ENCODE peak calls at places on chromosomes 1 and 21, in six cellular contexts. X, S, H, Q, D and G are unnamed samples.

GRCh38 chr1:109377698-109378097 is 20.0 kb downstream of the SORT1 start:
- DNase-seq in D (no peak), Q (no peak), S (no peak), H (no peak), X (no peak), G (no peak)

GRCh38 chr1:40267767-40268187 is 9.7 kb downstream of the ZMPSTE24 start:
- DNase-seq in D (peak), H (peak), Q (no peak), S (peak), X (no peak), G (no peak)

GRCh38 chr1:241717975-241718374 is 65.9 kb downstream of the WDR64 start:
- DNase-seq in X (no peak), H (no peak), D (peak), Q (no peak), S (no peak), G (no peak)

GRCh38 chr1:50416150-50416527 is 7.1 kb downstream of the DMRTA2 start:
- DNase-seq in H (no peak), Q (no peak), S (no peak), D (no peak), X (peak), G (no peak)

GRCh38 chr1:9628541-9629444 is 22.7 kb upstream of the PIK3CD start:
- DNase-seq in H (no peak), S (no peak), X (no peak), D (no peak), Q (no peak), G (no peak)

GRCh38 chr1:151825811-151826660 is 5.6 kb downstream of the RORC start:
- DNase-seq in S (no peak), X (peak), Q (peak), H (no peak), D (no peak), G (no peak)

GRCh38 chr1:236802264-236802663 is 7.2 kb downstream of the MTR start:
- DNase-seq in X (no peak), D (no peak), Q (no peak), H (no peak), S (no peak), G (no peak)

GRCh38 chr1:205073511-205073910 is 10.7 kb downstream of the TMEM81 start:
- DNase-seq in Q (no peak), D (peak), X (no peak), S (no peak), H (no peak), G (no peak)

GRCh38 chr1:58430355-58431335 is 115.9 kb downstream of the OMA1 start:
- DNase-seq in X (no peak), H (peak), Q (no peak), D (no peak), S (no peak), G (no peak)

GRCh38 chr1:4624141-4624715 is 30.2 kb upstream of the AJAP1 start:
- DNase-seq in D (no peak), X (no peak), Q (no peak), S (no peak), H (no peak), G (no peak)

GRCh38 chr1:171188388-171189266 is 3.5 kb downstream of the FMO2 start:
- DNase-seq in H (peak), Q (peak), X (peak), D (peak), S (peak), G (peak)

GRCh38 chr1:16012590-16013219 is 5.1 kb downstream of the HSPB7 start:
- DNase-seq in X (peak), Q (peak), D (no peak), H (peak), S (peak), G (peak)

GRCh38 chr1:169484683-169485426 is 889 bp downstream of the SLC19A2 start:
- DNase-seq in D (peak), Q (peak), X (peak), S (peak), H (peak), G (peak)

GRCh38 chr1:67683306-67683705 is 1.7 kb upstream of the GADD45A start:
- DNase-seq in S (peak), Q (no peak), D (peak), X (no peak), H (peak), G (no peak)

GRCh38 chr1:110948038-110948810 is 15.5 kb downstream of the LRIF1 start:
- DNase-seq in Q (no peak), D (peak), H (peak), X (no peak), S (peak), G (no peak)

GRCh38 chr1:9852410-9853301 is 28.9 kb upstream of the CLSTN1 start:
- DNase-seq in D (peak), H (peak), Q (no peak), X (no peak), S (peak), G (no peak)

GRCh38 chr1:201501812-201502510 is 5.0 kb downstream of the CSRP1 start:
- DNase-seq in Q (peak), S (no peak), D (no peak), H (no peak), X (no peak), G (no peak)

GRCh38 chr1:117879284-117879683 is 50.1 kb downstream of the GDAP2 start:
- DNase-seq in Q (no peak), X (no peak), S (no peak), H (no peak), D (no peak), G (no peak)
- H3K4me3 ChIP-seq in Q (no peak), X (no peak), S (no peak), H (no peak), D (no peak), G (no peak)

GRCh38 chr1:226403522-226404034 is 4.3 kb downstream of the PARP1 start:
- DNase-seq in H (peak), X (peak), Q (no peak), D (peak), S (peak), G (no peak)
- H3K4me3 ChIP-seq in H (no peak), X (peak), Q (no peak), D (no peak), S (no peak), G (no peak)

DNA sequence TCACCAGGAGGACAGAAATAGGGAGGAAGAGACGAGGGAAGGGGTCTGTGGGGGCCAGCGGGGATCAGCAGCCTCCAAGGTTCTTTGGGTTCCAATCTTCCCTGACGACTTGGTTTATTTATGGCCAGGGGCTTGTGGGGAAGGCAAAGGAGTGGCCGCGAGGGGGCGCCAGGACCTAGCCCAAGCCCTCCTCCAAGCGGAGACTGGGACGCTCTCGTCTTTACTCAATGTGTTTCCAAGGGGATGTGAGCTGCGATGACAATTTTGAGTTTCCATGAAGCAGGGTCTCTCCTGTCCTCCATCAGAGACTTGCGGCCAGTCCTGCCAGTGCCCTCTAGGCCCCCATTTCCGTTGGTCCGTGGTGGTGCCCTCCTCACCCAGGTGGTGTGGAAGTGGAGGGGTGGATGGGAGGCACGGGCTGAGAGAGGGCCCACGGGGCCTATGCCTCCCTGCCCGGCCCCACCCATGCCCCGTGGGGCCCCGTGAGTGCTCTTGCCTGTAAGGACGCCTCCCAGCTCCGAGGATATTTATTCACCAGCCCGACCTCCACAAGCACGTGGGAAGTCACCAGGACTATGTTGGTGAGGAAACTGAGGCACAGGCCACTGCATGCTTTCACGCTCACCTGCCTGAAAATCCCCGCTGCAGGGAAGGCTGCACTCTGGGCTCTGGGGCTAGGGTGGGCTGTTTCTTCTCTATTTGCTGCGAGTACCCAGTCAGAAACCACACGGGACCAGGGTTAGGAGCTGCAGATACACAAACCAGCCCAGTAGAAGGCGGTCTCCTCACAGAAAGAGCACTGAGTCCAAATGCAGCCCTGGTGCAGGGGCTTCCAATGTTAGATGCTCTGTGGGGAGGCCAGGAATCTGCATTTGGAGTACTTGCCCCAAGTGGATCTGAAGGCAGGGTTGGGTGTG is 26.5 kb downstream of the DMRTB1 start:
- DNase-seq in X (peak), H (peak), Q (peak), D (peak), S (peak), G (peak)
- H3K4me3 ChIP-seq in X (peak), H (no peak), Q (no peak), D (no peak), S (no peak), G (no peak)

DNA sequence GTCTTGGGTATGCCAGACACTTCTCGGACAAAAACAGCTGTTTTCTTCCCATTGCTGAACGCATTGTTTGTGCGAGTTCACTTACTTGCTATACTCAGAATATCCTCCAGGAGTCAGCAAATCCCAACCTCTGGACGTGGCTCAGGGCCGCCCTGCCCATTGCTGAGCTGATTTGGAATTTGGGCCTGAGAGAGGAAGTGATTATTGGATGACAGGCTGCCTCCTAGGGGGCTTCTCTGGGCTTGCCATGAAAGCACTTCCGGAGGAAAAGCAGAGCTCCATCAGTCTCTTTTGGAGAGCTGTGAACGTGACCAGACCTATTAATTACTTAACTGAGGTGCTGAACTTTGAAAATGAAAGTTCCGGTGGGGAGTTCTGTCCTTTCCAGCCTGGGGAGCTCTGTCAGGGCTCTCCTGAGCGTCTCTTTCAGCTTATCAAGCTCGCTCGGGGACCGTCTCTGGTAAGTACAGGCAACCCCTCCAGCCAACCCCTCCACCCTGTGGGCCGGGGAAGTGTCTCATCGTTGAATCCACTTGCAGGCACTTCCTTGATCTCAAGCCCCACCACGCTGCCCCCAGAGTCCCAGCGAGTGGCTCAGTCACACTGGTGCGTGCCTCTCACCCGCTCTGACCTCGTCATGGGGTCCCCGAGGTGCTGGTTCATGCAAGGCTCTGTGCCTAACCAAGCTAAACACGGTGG is 76.9 kb downstream of the CLIC6 start:
- DNase-seq in D (peak), Q (peak), X (peak), S (peak), H (peak), G (peak)
- H3K4me3 ChIP-seq in D (no peak), Q (no peak), X (no peak), S (peak), H (peak), G (peak)

DNA sequence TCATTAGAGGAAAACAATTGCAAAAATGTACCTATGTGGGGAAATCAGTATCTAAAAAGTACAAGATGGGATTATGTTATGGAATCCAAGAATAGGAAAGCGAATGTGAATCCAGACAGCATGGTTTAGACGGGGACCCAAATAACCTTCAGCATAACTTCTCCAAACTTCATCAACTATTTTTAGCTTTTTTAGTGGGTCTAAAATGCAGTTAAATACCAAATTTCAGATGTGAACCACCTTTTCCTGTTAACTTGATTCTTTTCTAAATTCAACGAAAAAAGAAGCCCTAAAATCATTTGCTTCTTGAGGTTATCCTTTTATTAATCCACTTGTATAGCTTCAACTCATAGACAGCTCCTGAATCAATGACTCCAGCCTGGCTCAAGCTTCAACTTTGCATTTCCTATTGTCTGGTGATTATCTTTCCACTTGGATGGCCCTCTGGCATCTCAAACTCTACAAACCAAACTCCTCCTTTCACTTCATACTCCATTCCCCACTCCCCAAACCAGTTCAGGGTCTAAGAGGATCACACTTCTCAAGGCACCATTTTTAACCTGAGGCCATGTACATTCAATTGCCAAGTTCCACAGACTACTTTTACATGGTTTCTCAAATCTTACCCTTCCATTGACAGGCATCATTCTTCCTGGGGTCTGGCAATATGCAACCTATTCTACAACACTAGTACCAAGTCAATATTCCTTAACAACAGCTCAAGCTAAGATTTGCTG is 7.4 kb downstream of the ERRFI1 start:
- DNase-seq in X (peak), S (peak), D (peak), Q (no peak), H (no peak), G (no peak)
- H3K4me3 ChIP-seq in X (peak), S (peak), D (no peak), Q (no peak), H (no peak), G (no peak)

DNA sequence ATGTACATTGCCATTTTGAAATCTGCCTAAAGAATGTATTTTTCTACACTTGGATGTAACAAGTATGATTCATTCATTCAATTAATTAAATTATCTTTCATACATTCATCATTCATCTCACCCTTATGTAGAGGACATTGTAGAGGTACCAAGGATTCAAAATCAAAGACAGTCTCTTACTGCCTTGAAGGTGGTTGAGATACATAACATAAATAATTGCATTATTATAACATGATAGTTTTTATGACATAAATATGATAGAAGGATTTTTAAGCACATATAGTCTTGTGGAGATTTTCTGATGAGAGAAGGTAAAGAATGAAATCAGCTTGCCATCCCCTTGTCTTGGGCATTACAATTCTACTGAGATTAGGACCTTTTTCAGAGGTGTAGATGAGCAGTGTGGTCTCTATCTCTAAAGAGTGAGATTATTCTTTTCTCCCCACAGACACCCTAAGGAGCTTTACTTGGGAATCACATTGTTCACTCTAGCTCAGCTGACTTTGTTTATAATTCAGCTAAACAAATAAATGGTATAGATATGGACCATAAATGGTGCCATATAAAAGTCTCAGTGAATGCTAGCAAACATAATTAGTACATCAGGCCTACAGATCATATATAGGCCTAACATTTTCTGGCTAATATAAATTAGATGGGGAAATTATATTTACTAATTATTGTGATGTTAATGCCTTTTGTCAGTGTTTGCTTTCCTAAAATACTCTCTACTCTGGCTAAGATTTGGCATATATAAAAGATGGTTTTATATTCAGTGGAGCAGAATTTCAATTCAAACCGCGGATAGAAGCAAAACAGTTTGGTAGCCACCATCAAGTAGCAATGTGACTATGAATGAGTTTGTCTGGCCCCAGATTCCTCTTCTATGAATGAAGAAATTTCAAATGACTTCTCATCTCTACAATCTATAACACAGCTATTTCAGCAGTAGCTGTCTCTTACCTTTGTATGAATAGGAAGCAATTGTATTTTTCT is 1.9 kb downstream of the RGS1 start:
- DNase-seq in S (no peak), Q (no peak), H (no peak), X (no peak), D (no peak), G (no peak)
- H3K4me3 ChIP-seq in S (no peak), Q (no peak), H (no peak), X (no peak), D (no peak), G (no peak)